ENCODE peak calls at places on chromosomes 16 and 17, in ten cellular contexts. L is OCI-LY7; E is mesendoderm; B is tibial artery; S is pancreas; Z is sigmoid colon; G is CD8-positive, alpha-beta T cell; J is HL-60; W is heart left ventricle; X is endodermal cell. U is an unnamed sample.

GRCh38 chr17:9307313-9307998 is 268.2 kb downstream of the STX8 start:
- DNase-seq in L (no peak), E (peak), B (no peak), S (no peak), Z (no peak), G (no peak), J (no peak), W (no peak), X (peak), U (no peak)

GRCh38 chr16:23482778-23483177 is 27.5 kb downstream of the GGA2 start:
- DNase-seq in L (no peak), E (no peak), B (no peak), S (no peak), Z (no peak), G (peak), J (no peak), W (no peak), X (no peak), U (no peak)

GRCh38 chr17:2954898-2955445 is 108.4 kb downstream of the OR1D5 start:
- DNase-seq in L (peak), E (peak), B (no peak), S (no peak), Z (peak), G (no peak), J (peak), W (no peak), X (no peak), U (no peak)

GRCh38 chr16:12535535-12536411 is 267.9 kb downstream of the CPPED1 start:
- DNase-seq in L (no peak), E (peak), B (no peak), S (no peak), Z (no peak), G (no peak), J (no peak), W (no peak), X (peak), U (no peak)

GRCh38 chr16:27385398-27385797 is 16.6 kb upstream of the IL21R start:
- DNase-seq in L (no peak), E (no peak), B (no peak), S (no peak), Z (no peak), G (no peak), J (no peak), W (no peak), X (no peak), U (no peak)

GRCh38 chr17:63474914-63475460 is 1.9 kb upstream of the ACE start:
- DNase-seq in L (no peak), E (no peak), B (no peak), S (no peak), Z (no peak), G (no peak), J (no peak), W (no peak), X (peak), U (no peak)

GRCh38 chr16:88302666-88303065 is 80.1 kb upstream of the ZNF469 start:
- DNase-seq in L (no peak), E (no peak), B (no peak), S (no peak), Z (no peak), G (no peak), J (no peak), W (no peak), X (no peak), U (no peak)

GRCh38 chr17:49469831-49470568 is 25.1 kb upstream of the NGFR start:
- DNase-seq in L (no peak), E (no peak), B (no peak), S (no peak), Z (no peak), G (no peak), J (no peak), W (peak), X (peak), U (peak)

GRCh38 chr16:79672524-79672923 is 72.0 kb upstream of the MAF start:
- DNase-seq in L (no peak), E (no peak), B (no peak), S (no peak), Z (no peak), G (no peak), J (no peak), W (no peak), X (no peak), U (no peak)

GRCh38 chr17:27846042-27846655 is 45.8 kb upstream of the NOS2 start:
- DNase-seq in L (no peak), E (no peak), B (no peak), S (no peak), Z (no peak), G (peak), J (peak), W (no peak), X (peak), U (peak)

GRCh38 chr16:58411736-58412614 is 19.7 kb downstream of the GINS3 start:
- DNase-seq in L (no peak), E (peak), B (no peak), S (no peak), Z (no peak), G (no peak), J (no peak), W (no peak), X (no peak), U (no peak)

GRCh38 chr17:55089955-55090573 is 121.5 kb downstream of the STXBP4 start:
- DNase-seq in L (no peak), E (peak), B (no peak), S (no peak), Z (no peak), G (no peak), J (no peak), W (no peak), X (peak), U (no peak)

GRCh38 chr16:14399397-14400284 is 230.4 kb downstream of the PARN start:
- DNase-seq in L (no peak), E (no peak), B (peak), S (no peak), Z (peak), G (no peak), J (no peak), W (peak), X (no peak), U (no peak)

GRCh38 chr17:8965394-8966168 is at the start of gene PIK3R5:
- DNase-seq in L (peak), E (peak), B (peak), S (peak), Z (no peak), G (peak), J (peak), W (peak), X (peak), U (peak)

GRCh38 chr16:1487395-1488053 is 1.2 kb downstream of the PTX4 start:
- DNase-seq in L (no peak), E (no peak), B (no peak), S (no peak), Z (no peak), G (no peak), J (peak), W (no peak), X (no peak), U (peak)

GRCh38 chr16:13014516-13014915 is 113.1 kb downstream of the SHISA9 start:
- DNase-seq in L (no peak), E (peak), B (no peak), S (no peak), Z (no peak), G (no peak), J (no peak), W (no peak), X (peak), U (no peak)

GRCh38 chr16:1364510-1364909 is 12.8 kb downstream of the GNPTG start:
- DNase-seq in L (no peak), E (no peak), B (no peak), S (no peak), Z (no peak), G (no peak), J (no peak), W (no peak), X (no peak), U (no peak)

GRCh38 chr17:42076797-42077559 is 21.3 kb downstream of the ZNF385C start:
- DNase-seq in L (no peak), E (no peak), B (no peak), S (no peak), Z (no peak), G (no peak), J (no peak), W (no peak), X (no peak), U (no peak)

GRCh38 chr16:71626858-71627213 is 852 bp downstream of the MARVELD3 start:
- DNase-seq in L (no peak), E (peak), B (no peak), S (peak), Z (no peak), G (no peak), J (no peak), W (no peak), X (peak), U (peak)

GRCh38 chr17:55354010-55354409 is 67.6 kb downstream of the MMD start:
- DNase-seq in L (no peak), E (no peak), B (no peak), S (no peak), Z (no peak), G (no peak), J (no peak), W (no peak), X (no peak), U (no peak)

GRCh38 chr16:12729448-12729847 is 74.2 kb downstream of the CPPED1 start:
- DNase-seq in L (no peak), E (no peak), B (no peak), S (no peak), Z (no peak), G (no peak), J (no peak), W (no peak), X (no peak), U (no peak)

GRCh38 chr17:45843722-45844121 is 959 bp upstream of the SPPL2C start:
- DNase-seq in L (no peak), E (no peak), B (no peak), S (no peak), Z (no peak), G (no peak), J (no peak), W (no peak), X (no peak), U (no peak)

GRCh38 chr17:72569193-72569946 is 448.6 kb downstream of the SOX9 start:
- DNase-seq in L (no peak), E (no peak), B (no peak), S (peak), Z (no peak), G (no peak), J (no peak), W (no peak), X (no peak), U (no peak)

GRCh38 chr16:88005148-88005547 is 53.9 kb downstream of the BANP start:
- DNase-seq in L (no peak), E (peak), B (no peak), S (no peak), Z (peak), G (no peak), J (peak), W (no peak), X (peak), U (no peak)

GRCh38 chr17:74444406-74444805 is 12.5 kb downstream of the GPRC5C start:
- DNase-seq in L (no peak), E (peak), B (peak), S (peak), Z (peak), G (no peak), J (no peak), W (peak), X (no peak), U (peak)

GRCh38 chr17:75267403-75268232 is 3.4 kb downstream of the MIF4GD start:
- DNase-seq in L (no peak), E (peak), B (no peak), S (no peak), Z (no peak), G (no peak), J (peak), W (no peak), X (peak), U (no peak)

GRCh38 chr16:67537636-67538591 is 9.3 kb downstream of the RIPOR1 start:
- DNase-seq in L (peak), E (peak), B (no peak), S (peak), Z (peak), G (peak), J (no peak), W (peak), X (peak), U (peak)
- H3K27ac ChIP-seq in L (no peak), E (no peak), B (peak), S (peak), Z (peak), G (peak), J (no peak), W (peak), X (no peak), U (peak)

GRCh38 chr16:85195271-85195647 is 83.0 kb upstream of the CIBAR2 start:
- DNase-seq in L (no peak), E (no peak), B (no peak), S (no peak), Z (no peak), G (no peak), J (no peak), W (no peak), X (no peak), U (no peak)

GRCh38 chr16:85195884-85196816 is 83.9 kb upstream of the CIBAR2 start:
- DNase-seq in L (no peak), E (no peak), B (no peak), S (peak), Z (peak), G (no peak), J (no peak), W (peak), X (no peak), U (no peak)

GRCh38 chr16:85193876-85194275 is 81.6 kb upstream of the CIBAR2 start:
- DNase-seq in L (no peak), E (no peak), B (no peak), S (no peak), Z (no peak), G (no peak), J (no peak), W (no peak), X (no peak), U (no peak)

GRCh38 chr16:85192736-85193493 is 80.6 kb upstream of the CIBAR2 start:
- DNase-seq in L (no peak), E (no peak), B (no peak), S (no peak), Z (no peak), G (no peak), J (no peak), W (no peak), X (no peak), U (no peak)

DNA sequence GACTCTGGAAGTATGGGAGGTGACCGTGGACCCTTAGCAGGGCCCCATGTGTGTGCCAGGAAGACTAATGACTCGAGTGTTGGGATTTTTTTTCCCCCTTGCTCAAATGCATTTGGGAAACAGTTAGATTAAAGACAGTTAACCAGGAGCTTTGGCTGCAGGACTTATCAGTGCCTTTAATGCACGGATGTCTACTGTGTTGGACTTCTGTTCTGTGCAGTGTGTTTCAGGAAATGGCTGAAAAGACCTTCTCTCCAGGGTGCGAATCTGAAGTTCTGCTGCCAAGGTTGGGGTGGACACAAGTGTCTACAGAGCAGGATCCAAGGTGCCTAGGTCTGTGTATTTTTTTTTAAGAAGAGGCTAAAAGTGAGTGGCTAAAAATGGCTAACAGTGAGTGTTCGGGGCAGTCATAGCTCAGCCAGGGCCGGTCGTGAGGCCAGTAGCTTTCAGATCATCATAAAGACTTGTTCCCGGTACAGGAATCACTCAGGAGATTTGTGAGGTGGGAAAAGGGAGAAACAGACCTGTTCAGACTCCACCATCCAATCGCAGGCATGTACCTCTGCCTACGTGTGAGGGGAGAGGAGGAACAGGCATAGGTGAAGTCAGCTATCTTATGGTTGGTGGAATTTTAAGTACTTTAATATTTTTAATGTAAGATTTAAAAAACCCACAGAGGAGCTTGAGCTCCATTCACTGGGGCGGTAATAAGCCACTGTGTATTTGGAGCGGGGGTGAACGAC is 82.4 kb upstream of the CIBAR2 start:
- DNase-seq in L (no peak), E (no peak), B (no peak), S (no peak), Z (no peak), G (no peak), J (no peak), W (no peak), X (no peak), U (no peak)
- H3K27ac ChIP-seq in L (no peak), E (no peak), B (peak), S (no peak), Z (no peak), G (no peak), J (no peak), W (no peak), X (no peak), U (no peak)

GRCh38 chr17:32784113-32784512 is 92.8 kb downstream of the MYO1D start:
- DNase-seq in L (no peak), E (peak), B (no peak), S (no peak), Z (no peak), G (no peak), J (no peak), W (no peak), X (no peak), U (no peak)
- H3K27ac ChIP-seq in L (no peak), E (no peak), B (no peak), S (no peak), Z (no peak), G (no peak), J (no peak), W (no peak), X (no peak), U (no peak)

DNA sequence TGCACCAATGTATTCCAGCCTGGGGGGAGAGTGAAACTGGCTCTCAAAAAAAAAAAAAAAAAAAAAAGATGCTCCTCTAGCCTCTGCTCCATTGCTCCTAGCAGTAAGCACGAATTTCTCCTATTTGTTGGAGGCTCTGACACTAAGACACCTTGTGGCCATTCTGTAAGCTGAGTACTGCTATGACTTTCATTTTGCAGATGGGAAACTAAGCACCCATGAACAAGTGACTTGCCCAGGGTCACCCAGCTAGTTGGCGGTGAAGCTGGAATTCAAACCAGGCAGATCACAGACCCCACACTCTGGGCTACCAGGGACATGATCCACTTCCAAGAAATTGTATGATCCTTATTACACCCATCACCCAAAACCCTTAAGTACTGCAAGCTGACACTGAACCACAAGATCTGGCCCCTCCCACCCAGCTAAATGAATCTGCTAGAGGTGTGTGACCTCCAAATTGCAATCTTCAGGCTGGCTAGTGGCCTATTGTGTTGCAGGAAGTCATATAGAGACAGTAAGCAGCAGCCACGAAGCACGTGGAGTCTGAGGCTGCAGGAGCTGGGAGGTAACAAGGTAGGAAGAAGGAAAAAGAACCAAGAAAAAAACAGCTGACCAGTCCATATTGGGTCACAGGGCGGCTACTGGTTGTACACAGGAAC is 209.4 kb downstream of the XYLT1 start:
- DNase-seq in L (peak), E (peak), B (no peak), S (no peak), Z (no peak), G (no peak), J (no peak), W (no peak), X (no peak), U (no peak)
- H3K27ac ChIP-seq in L (no peak), E (no peak), B (no peak), S (no peak), Z (no peak), G (no peak), J (no peak), W (no peak), X (no peak), U (no peak)

GRCh38 chr16:51181495-51181795 is 30.4 kb upstream of the SALL1 start:
- DNase-seq in L (peak), E (peak), B (no peak), S (no peak), Z (no peak), G (no peak), J (no peak), W (no peak), X (peak), U (no peak)
- H3K27ac ChIP-seq in L (peak), E (peak), B (no peak), S (no peak), Z (no peak), G (no peak), J (no peak), W (no peak), X (no peak), U (no peak)

GRCh38 chr17:32504166-32504990 is 17.6 kb downstream of the CDK5R1 start:
- DNase-seq in L (no peak), E (peak), B (no peak), S (no peak), Z (no peak), G (peak), J (peak), W (no peak), X (no peak), U (peak)
- H3K27ac ChIP-seq in L (peak), E (no peak), B (no peak), S (no peak), Z (no peak), G (peak), J (peak), W (no peak), X (no peak), U (peak)

GRCh38 chr17:80416260-80416939 is 1.4 kb downstream of the ENDOV start:
- DNase-seq in L (no peak), E (no peak), B (no peak), S (no peak), Z (no peak), G (no peak), J (no peak), W (no peak), X (no peak), U (no peak)

GRCh38 chr17:80415626-80416042 is 667 bp downstream of the ENDOV start:
- DNase-seq in L (no peak), E (no peak), B (no peak), S (no peak), Z (no peak), G (no peak), J (no peak), W (no peak), X (no peak), U (no peak)

GRCh38 chr17:80413771-80414507 is 1.0 kb upstream of the ENDOV start:
- DNase-seq in L (no peak), E (no peak), B (no peak), S (no peak), Z (no peak), G (no peak), J (no peak), W (no peak), X (no peak), U (peak)

GRCh38 chr17:80414803-80415625 is at the start of gene ENDOV:
- DNase-seq in L (peak), E (peak), B (peak), S (peak), Z (peak), G (peak), J (peak), W (peak), X (peak), U (peak)

GRCh38 chr17:80414508-80414802 is 512 bp upstream of the ENDOV start:
- DNase-seq in L (peak), E (no peak), B (no peak), S (no peak), Z (no peak), G (no peak), J (no peak), W (no peak), X (no peak), U (no peak)
- H3K27ac ChIP-seq in L (no peak), E (no peak), B (peak), S (peak), Z (peak), G (peak), J (no peak), W (peak), X (peak), U (peak)

GRCh38 chr16:89556750-89557149 is 3.7 kb upstream of the RPL13 start:
- DNase-seq in L (no peak), E (no peak), B (no peak), S (no peak), Z (no peak), G (no peak), J (no peak), W (no peak), X (no peak), U (no peak)
- H3K27ac ChIP-seq in L (no peak), E (no peak), B (no peak), S (no peak), Z (no peak), G (no peak), J (no peak), W (no peak), X (peak), U (no peak)